ENCODE peak calls at places on chromosomes 1 and 21, in five cellular contexts. T is neural progenitor cell, Q is fibroblast of lung, W is GM23248, N is OCI-LY7. F is an unnamed sample.

GRCh38 chr1:110003747-110004428 is 19.3 kb downstream of the AHCYL1 start:
- DNase-seq in W (peak; percentile 98), T (peak; percentile 65), Q (peak; percentile 99), N (peak; percentile 16), F (peak; percentile 42)

GRCh38 chr1:18876210-18876609 is 16.8 kb upstream of the TAS1R2 start:
- DNase-seq in T (no peak), Q (no peak), W (no peak), N (no peak), F (no peak)

GRCh38 chr1:64898107-64898861 is 68.1 kb downstream of the JAK1 start:
- DNase-seq in Q (peak; percentile 98), T (no peak), N (peak; percentile 46), W (peak; percentile 99), F (no peak)

GRCh38 chr1:209657918-209658317 is 5.7 kb upstream of the LAMB3 start:
- DNase-seq in W (no peak), Q (no peak), N (no peak), T (no peak), F (no peak)

GRCh38 chr1:90902672-90903071 is 119.2 kb downstream of the ZNF644 start:
- DNase-seq in T (no peak), Q (no peak), N (no peak), W (no peak), F (no peak)

GRCh38 chr1:57860333-57860732 is 436.5 kb upstream of the DAB1 start:
- DNase-seq in T (peak; percentile 82), Q (no peak), N (no peak), W (no peak), F (no peak)

GRCh38 chr1:2554621-2555387 is 1.4 kb upstream of the TNFRSF14 start:
- DNase-seq in T (peak; percentile 64), W (no peak), Q (no peak), N (peak; percentile 70), F (peak; percentile 70)

GRCh38 chr1:226872455-226872854 is 2.0 kb downstream of the PSEN2 start:
- DNase-seq in Q (no peak), N (no peak), T (no peak), W (no peak), F (no peak)

GRCh38 chr1:116262995-116263385 is 110.1 kb upstream of the ATP1A1 start:
- DNase-seq in T (peak; percentile 83), N (no peak), W (no peak), Q (no peak), F (no peak)

GRCh38 chr21:42463861-42464515 is 32.0 kb downstream of the RSPH1 start:
- DNase-seq in W (peak; percentile 16), T (no peak), N (peak; percentile 92), Q (peak; percentile 61), F (peak; percentile 72)

GRCh38 chr1:75725256-75725655 is 747 bp downstream of the ACADM start:
- DNase-seq in T (no peak), N (no peak), Q (peak; percentile 9), W (peak; percentile 36), F (no peak)

GRCh38 chr1:37478451-37478871 is 4.1 kb downstream of the ZC3H12A start:
- DNase-seq in T (no peak), Q (peak; percentile 80), N (no peak), W (peak; percentile 93), F (no peak)

GRCh38 chr1:54580856-54581550 is 33.0 kb downstream of the ACOT11 start:
- DNase-seq in W (no peak), T (no peak), Q (no peak), N (no peak), F (no peak)

GRCh38 chr1:15706751-15707150 is 22.6 kb downstream of the PLEKHM2 start:
- DNase-seq in Q (no peak), W (no peak), T (no peak), N (no peak), F (no peak)

GRCh38 chr1:63774617-63775417 is 1.0 kb downstream of the ROR1 start:
- DNase-seq in Q (peak; percentile 62), T (peak; percentile 94), N (peak; percentile 22), W (peak; percentile 75), F (no peak)

GRCh38 chr1:63773815-63774616 is at the start of gene ROR1:
- DNase-seq in W (peak; percentile 94), T (peak; percentile 94), Q (peak; percentile 80), N (peak; percentile 73), F (no peak)

GRCh38 chr1:63773496-63773814 is 362 bp upstream of the ROR1 start:
- DNase-seq in W (no peak), T (no peak), Q (no peak), N (no peak), F (no peak)

GRCh38 chr1:63777286-63777685 is 3.5 kb downstream of the ROR1 start:
- DNase-seq in N (no peak), Q (no peak), T (no peak), W (no peak), F (no peak)

GRCh38 chr1:63775418-63776127 is 1.8 kb downstream of the ROR1 start:
- DNase-seq in T (no peak), Q (no peak), W (no peak), N (peak; percentile 41), F (no peak)
- H3K4me3 ChIP-seq in T (peak overlapping the region; percentile 86), Q (peak overlapping the region; percentile 85), W (peak overlapping the region; percentile 95), N (peak overlapping the region; percentile 61), F (no peak overlapping the region)

GRCh38 chr1:77956464-77956863 is 22.4 kb downstream of the FUBP1 start:
- DNase-seq in Q (no peak), W (no peak), T (no peak), N (no peak), F (no peak)
- H4K20me1 ChIP-seq in Q (no peaks in the 10 kb centered on the region), W (no peaks in the 10 kb centered on the region), T (peaks cover 77% of the 10 kb centered on the region), N (peaks cover 12% of the 10 kb centered on the region), F (peaks cover 38% of the 10 kb centered on the region)

GRCh38 chr1:8431028-8431427 is 113.1 kb downstream of the SLC45A1 start:
- DNase-seq in N (peak; percentile 86), Q (no peak), W (no peak), T (no peak), F (peak; percentile 66)

GRCh38 chr1:8434104-8434503 is 116.2 kb downstream of the SLC45A1 start:
- DNase-seq in T (no peak), W (no peak), N (no peak), Q (no peak), F (no peak)

GRCh38 chr1:8430476-8430875 is 112.6 kb downstream of the SLC45A1 start:
- DNase-seq in T (no peak), W (no peak), N (peak; percentile 58), Q (no peak), F (no peak)

GRCh38 chr1:8429549-8430105 is 111.7 kb downstream of the SLC45A1 start:
- DNase-seq in N (peak; percentile 44), T (no peak), W (no peak), Q (no peak), F (no peak)

GRCh38 chr1:8431779-8432178 is 113.9 kb downstream of the SLC45A1 start:
- DNase-seq in N (no peak), W (no peak), Q (no peak), T (no peak), F (no peak)
- H3K4me1 ChIP-seq in N (peaks cover 89% of the 10 kb centered on the region), W (no peaks in the 10 kb centered on the region), Q (no peaks in the 10 kb centered on the region), T (peaks cover under 1% of the 10 kb centered on the region), F (peaks cover 42% of the 10 kb centered on the region)

GRCh38 chr1:32179443-32180185 is at the start of gene TXLNA:
- DNase-seq in Q (peak; percentile 92), N (peak; percentile 92), W (peak; percentile 98), T (peak; percentile 94), F (peak; percentile 93)

GRCh38 chr1:32180186-32181060 is 948 bp downstream of the TXLNA start:
- DNase-seq in T (peak; percentile 63), W (peak; percentile 79), Q (peak; percentile 50), N (peak; percentile 52), F (peak; percentile 52)

GRCh38 chr1:32181563-32181962 is 2.1 kb downstream of the TXLNA start:
- DNase-seq in N (no peak), T (no peak), Q (no peak), W (peak; percentile 38), F (no peak)

GRCh38 chr1:32181065-32181464 is 1.6 kb downstream of the TXLNA start:
- DNase-seq in N (no peak), Q (no peak), W (no peak), T (no peak), F (no peak)

DNA sequence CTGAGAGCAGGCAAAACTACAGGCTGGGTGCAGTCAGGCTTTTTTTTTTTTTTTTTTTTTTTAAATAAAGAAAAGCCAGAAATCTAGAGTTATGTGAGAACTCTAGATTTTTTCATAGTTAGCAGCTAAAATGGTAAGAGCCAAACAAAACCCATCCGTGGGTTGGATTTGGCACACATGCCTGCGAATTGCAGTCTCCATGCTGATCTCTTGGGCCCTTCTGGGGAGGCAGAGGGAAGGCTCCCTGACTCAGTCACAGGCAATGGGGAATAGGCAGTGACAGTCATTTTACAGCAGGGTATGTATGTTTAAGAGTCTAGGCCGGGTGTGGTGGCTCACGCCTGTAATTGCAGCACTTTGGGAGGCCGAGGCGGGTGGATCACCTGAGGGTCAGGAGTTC is 2.6 kb downstream of the TXLNA start:
- DNase-seq in N (no peak), W (peak; percentile 54), T (no peak), Q (peak; percentile 33), F (no peak)
- H3K4me3 ChIP-seq in N (peak overlapping the region; percentile 78), W (peak overlapping the region; percentile 92), T (no peak overlapping the region), Q (peak overlapping the region; percentile 86), F (no peak overlapping the region)